ENCODE peak calls at places on chromosomes 2 and 18, in four cellular contexts. One of them, this sample, is unnamed.

GRCh38 chr2:143525006-143525405 is 395.8 kb downstream of the ARHGAP15 start:
- DNase-seq in endothelial cell: no peak
- DNase-seq in DMS153: no peak
- DNase-seq in LoVo: no peak
- DNase-seq in this sample: no peak

GRCh38 chr2:222142027-222142426 is 156.8 kb downstream of the PAX3 start:
- DNase-seq in DMS153: no peak
- DNase-seq in LoVo: no peak
- DNase-seq in endothelial cell: no peak
- DNase-seq in this sample: no peak

GRCh38 chr2:101870444-101870843 is 121.3 kb upstream of the IL1R2 start:
- DNase-seq in endothelial cell: no peak
- DNase-seq in DMS153: no peak
- DNase-seq in LoVo: no peak
- DNase-seq in this sample: no peak

GRCh38 chr2:200442471-200442870 is 67.4 kb downstream of the KCTD18 start:
- DNase-seq in endothelial cell: no peak
- DNase-seq in LoVo: no peak
- DNase-seq in DMS153: no peak
- DNase-seq in this sample: no peak

GRCh38 chr2:86078801-86079545 is 26.7 kb downstream of the POLR1A start:
- DNase-seq in LoVo: no peak
- DNase-seq in DMS153: peak
- DNase-seq in endothelial cell: peak
- DNase-seq in this sample: no peak

GRCh38 chr18:58257461-58257860 is 213.4 kb downstream of the NEDD4L start:
- DNase-seq in endothelial cell: no peak
- DNase-seq in DMS153: no peak
- DNase-seq in LoVo: no peak
- DNase-seq in this sample: no peak

GRCh38 chr2:174914894-174915760 is 90.1 kb downstream of the CHN1 start:
- DNase-seq in LoVo: no peak
- DNase-seq in endothelial cell: no peak
- DNase-seq in DMS153: peak
- DNase-seq in this sample: peak

GRCh38 chr18:35620765-35621164 is 39.2 kb downstream of the GALNT1 start:
- DNase-seq in endothelial cell: no peak
- DNase-seq in LoVo: no peak
- DNase-seq in DMS153: no peak
- DNase-seq in this sample: peak

GRCh38 chr2:164981217-164981990 is 26.1 kb upstream of the SLC38A11 start:
- DNase-seq in LoVo: peak
- DNase-seq in DMS153: peak
- DNase-seq in endothelial cell: no peak
- DNase-seq in this sample: peak

GRCh38 chr18:26459340-26459739 is 89.0 kb downstream of the KCTD1 start:
- DNase-seq in LoVo: no peak
- DNase-seq in endothelial cell: no peak
- DNase-seq in DMS153: no peak
- DNase-seq in this sample: no peak

GRCh38 chr2:205883965-205884364 is 201.7 kb downstream of the NRP2 start:
- DNase-seq in endothelial cell: no peak
- DNase-seq in LoVo: no peak
- DNase-seq in DMS153: no peak
- DNase-seq in this sample: no peak

GRCh38 chr2:222791946-222792649 is 68.7 kb upstream of the ACSL3 start:
- DNase-seq in LoVo: no peak
- DNase-seq in endothelial cell: no peak
- DNase-seq in DMS153: no peak
- DNase-seq in this sample: no peak

GRCh38 chr2:8096484-8096883 is 585.4 kb upstream of the ID2 start:
- DNase-seq in endothelial cell: no peak
- DNase-seq in LoVo: no peak
- DNase-seq in DMS153: no peak
- DNase-seq in this sample: no peak

GRCh38 chr2:199336546-199336945 is 121.2 kb downstream of the SATB2 start:
- DNase-seq in DMS153: no peak
- DNase-seq in endothelial cell: no peak
- DNase-seq in LoVo: no peak
- DNase-seq in this sample: no peak

GRCh38 chr2:100365434-100365833 is 43.1 kb upstream of the LONRF2 start:
- DNase-seq in DMS153: peak
- DNase-seq in endothelial cell: no peak
- DNase-seq in LoVo: peak
- DNase-seq in this sample: peak

GRCh38 chr2:101638817-101639605 is 58.5 kb upstream of the MAP4K4 start:
- DNase-seq in endothelial cell: no peak
- DNase-seq in LoVo: no peak
- DNase-seq in DMS153: peak
- DNase-seq in this sample: peak

GRCh38 chr18:56421641-56422040 is 216.8 kb downstream of the TXNL1 start:
- DNase-seq in LoVo: no peak
- DNase-seq in DMS153: no peak
- DNase-seq in endothelial cell: no peak
- DNase-seq in this sample: no peak

GRCh38 chr2:9686061-9686460 is 55.3 kb upstream of the YWHAQ start:
- DNase-seq in LoVo: no peak
- DNase-seq in DMS153: no peak
- DNase-seq in endothelial cell: no peak
- DNase-seq in this sample: no peak

GRCh38 chr18:2173464-2173863 is 397.8 kb downstream of the METTL4 start:
- DNase-seq in DMS153: no peak
- DNase-seq in endothelial cell: no peak
- DNase-seq in LoVo: no peak
- DNase-seq in this sample: no peak

GRCh38 chr2:47205576-47206141 is 50.6 kb upstream of the STPG4 start:
- DNase-seq in LoVo: no peak
- DNase-seq in DMS153: no peak
- DNase-seq in endothelial cell: no peak
- DNase-seq in this sample: no peak

GRCh38 chr18:75124967-75125358 is 84.0 kb downstream of the PTGR3 start:
- DNase-seq in endothelial cell: no peak
- DNase-seq in DMS153: no peak
- DNase-seq in LoVo: no peak
- DNase-seq in this sample: no peak

GRCh38 chr2:2859732-2860131 is 517.9 kb downstream of the EIPR1 start:
- DNase-seq in DMS153: no peak
- DNase-seq in endothelial cell: no peak
- DNase-seq in LoVo: no peak
- DNase-seq in this sample: no peak

GRCh38 chr2:127597984-127598380 is 48.0 kb upstream of the GPR17 start:
- DNase-seq in endothelial cell: no peak
- DNase-seq in DMS153: no peak
- DNase-seq in LoVo: peak
- DNase-seq in this sample: no peak

GRCh38 chr2:44929680-44930273 is 11.7 kb upstream of the SIX3 start:
- DNase-seq in DMS153: no peak
- DNase-seq in endothelial cell: no peak
- DNase-seq in LoVo: no peak
- DNase-seq in this sample: no peak

GRCh38 chr18:12993439-12993838 is 2.3 kb downstream of the CEP192 start:
- DNase-seq in endothelial cell: no peak
- DNase-seq in LoVo: no peak
- DNase-seq in DMS153: no peak
- DNase-seq in this sample: no peak

GRCh38 chr18:62663731-62664336 is 51.5 kb upstream of the PHLPP1 start:
- DNase-seq in endothelial cell: no peak
- DNase-seq in LoVo: peak
- DNase-seq in DMS153: no peak
- DNase-seq in this sample: peak

GRCh38 chr2:232325324-232326273 is 53.0 kb upstream of the ALPP start:
- DNase-seq in endothelial cell: peak
- DNase-seq in LoVo: peak
- DNase-seq in DMS153: no peak
- DNase-seq in this sample: no peak

GRCh38 chr2:241507430-241508239 is 749 bp downstream of the STK25 start:
- DNase-seq in endothelial cell: peak
- DNase-seq in LoVo: peak
- DNase-seq in DMS153: no peak
- DNase-seq in this sample: no peak

GRCh38 chr2:240247868-240248820 is 107.7 kb upstream of the OTOS start:
- DNase-seq in endothelial cell: no peak
- DNase-seq in DMS153: no peak
- DNase-seq in LoVo: no peak
- DNase-seq in this sample: no peak

GRCh38 chr2:65669574-65669973 is 237.2 kb upstream of the SPRED2 start:
- DNase-seq in DMS153: no peak
- DNase-seq in LoVo: no peak
- DNase-seq in endothelial cell: no peak
- DNase-seq in this sample: no peak

GRCh38 chr2:119544075-119545031 is at the start of gene CFAP221:
- DNase-seq in LoVo: peak
- DNase-seq in endothelial cell: peak
- DNase-seq in DMS153: peak
- DNase-seq in this sample: peak

GRCh38 chr2:201470821-201471731 is 19.5 kb downstream of the STRADB start:
- DNase-seq in LoVo: no peak
- DNase-seq in endothelial cell: no peak
- DNase-seq in DMS153: no peak
- DNase-seq in this sample: no peak

GRCh38 chr2:78407960-78408794 is 617.3 kb upstream of the REG3G start:
- DNase-seq in endothelial cell: no peak
- DNase-seq in LoVo: no peak
- DNase-seq in DMS153: no peak
- DNase-seq in this sample: no peak

GRCh38 chr2:204470178-204470620 is 75.1 kb upstream of the PARD3B start:
- DNase-seq in LoVo: no peak
- DNase-seq in DMS153: no peak
- DNase-seq in endothelial cell: no peak
- DNase-seq in this sample: no peak

GRCh38 chr2:104584393-104584792 is 269.5 kb upstream of the POU3F3 start:
- DNase-seq in LoVo: no peak
- DNase-seq in DMS153: no peak
- DNase-seq in endothelial cell: no peak
- DNase-seq in this sample: no peak